ENCODE peak calls at places on chromosomes 6 and 20, in five cellular contexts. One of them, this sample, is unnamed.

GRCh38 chr6:33727932-33728331 is 16.4 kb upstream of the UQCC2 start:
- DNase-seq in osteocyte: no peak
- DNase-seq in natural killer cell: no peak
- DNase-seq in WERI-Rb-1: no peak
- DNase-seq in WTC11: no peak
- DNase-seq in this sample: no peak

GRCh38 chr6:130134594-130134993 is 88.2 kb downstream of the SAMD3 start:
- DNase-seq in WTC11: no peak
- DNase-seq in natural killer cell: no peak
- DNase-seq in WERI-Rb-1: no peak
- DNase-seq in osteocyte: no peak
- DNase-seq in this sample: no peak

GRCh38 chr20:58457083-58457680 is 58.0 kb downstream of the APCDD1L start:
- DNase-seq in natural killer cell: no peak
- DNase-seq in WTC11: no peak
- DNase-seq in osteocyte: no peak
- DNase-seq in WERI-Rb-1: no peak
- DNase-seq in this sample: no peak

GRCh38 chr6:84635081-84635745 is 129.2 kb downstream of the TBX18 start:
- DNase-seq in WERI-Rb-1: no peak
- DNase-seq in natural killer cell: no peak
- DNase-seq in WTC11: no peak
- DNase-seq in osteocyte: no peak
- DNase-seq in this sample: no peak

GRCh38 chr6:51552400-51552799 is 535.0 kb downstream of the PKHD1 start:
- DNase-seq in WERI-Rb-1: no peak
- DNase-seq in WTC11: no peak
- DNase-seq in osteocyte: no peak
- DNase-seq in natural killer cell: no peak
- DNase-seq in this sample: no peak

GRCh38 chr20:53940883-53941546 is 129.4 kb downstream of the BCAS1 start:
- DNase-seq in natural killer cell: no peak
- DNase-seq in osteocyte: no peak
- DNase-seq in WTC11: no peak
- DNase-seq in WERI-Rb-1: no peak
- DNase-seq in this sample: no peak

GRCh38 chr6:105087571-105088211 is 92.1 kb downstream of the POPDC3 start:
- DNase-seq in WTC11: no peak
- DNase-seq in natural killer cell: no peak
- DNase-seq in osteocyte: no peak
- DNase-seq in WERI-Rb-1: peak
- DNase-seq in this sample: no peak

GRCh38 chr6:110285306-110286060 is 72.7 kb downstream of the METTL24 start:
- DNase-seq in osteocyte: no peak
- DNase-seq in natural killer cell: no peak
- DNase-seq in WTC11: no peak
- DNase-seq in WERI-Rb-1: no peak
- DNase-seq in this sample: no peak

GRCh38 chr20:36175016-36175415 is 20.5 kb downstream of the EPB41L1 start:
- DNase-seq in WERI-Rb-1: no peak
- DNase-seq in natural killer cell: no peak
- DNase-seq in osteocyte: no peak
- DNase-seq in WTC11: no peak
- DNase-seq in this sample: no peak

GRCh38 chr6:42050897-42051653 is 751 bp downstream of the TAF8 start:
- DNase-seq in WTC11: no peak
- DNase-seq in osteocyte: no peak
- DNase-seq in WERI-Rb-1: no peak
- DNase-seq in natural killer cell: no peak
- DNase-seq in this sample: no peak

GRCh38 chr6:65633516-65633915 is 73.5 kb downstream of the EYS start:
- DNase-seq in WERI-Rb-1: no peak
- DNase-seq in osteocyte: no peak
- DNase-seq in natural killer cell: no peak
- DNase-seq in WTC11: no peak
- DNase-seq in this sample: no peak

GRCh38 chr20:50772418-50773185 is 22.3 kb upstream of the BCAS4 start:
- DNase-seq in WTC11: no peak
- DNase-seq in osteocyte: no peak
- DNase-seq in natural killer cell: no peak
- DNase-seq in WERI-Rb-1: no peak
- DNase-seq in this sample: no peak

GRCh38 chr20:35648836-35649235 is 15.9 kb downstream of the CPNE1 start:
- DNase-seq in WERI-Rb-1: no peak
- DNase-seq in natural killer cell: no peak
- DNase-seq in osteocyte: no peak
- DNase-seq in WTC11: no peak
- DNase-seq in this sample: no peak

GRCh38 chr6:48200874-48201273 is 89.9 kb upstream of the PTCHD4 start:
- DNase-seq in osteocyte: no peak
- DNase-seq in natural killer cell: no peak
- DNase-seq in WERI-Rb-1: no peak
- DNase-seq in WTC11: no peak
- DNase-seq in this sample: no peak

GRCh38 chr6:82080767-82081166 is 166.8 kb downstream of the IBTK start:
- DNase-seq in osteocyte: no peak
- DNase-seq in WERI-Rb-1: no peak
- DNase-seq in WTC11: no peak
- DNase-seq in natural killer cell: no peak
- DNase-seq in this sample: no peak

GRCh38 chr20:58690851-58691250 is 1.7 kb upstream of the NPEPL1 start:
- DNase-seq in WTC11: no peak
- DNase-seq in natural killer cell: no peak
- DNase-seq in osteocyte: peak
- DNase-seq in WERI-Rb-1: no peak
- DNase-seq in this sample: no peak

GRCh38 chr6:14742171-14742570 is 503.7 kb upstream of the JARID2 start:
- DNase-seq in osteocyte: no peak
- DNase-seq in WERI-Rb-1: no peak
- DNase-seq in WTC11: no peak
- DNase-seq in natural killer cell: no peak
- DNase-seq in this sample: no peak

GRCh38 chr20:22984611-22985010 is 50.5 kb upstream of the SSTR4 start:
- DNase-seq in WERI-Rb-1: no peak
- DNase-seq in natural killer cell: no peak
- DNase-seq in WTC11: no peak
- DNase-seq in osteocyte: no peak
- DNase-seq in this sample: no peak

GRCh38 chr6:93786474-93787330 is 367.3 kb upstream of the EPHA7 start:
- DNase-seq in osteocyte: no peak
- DNase-seq in natural killer cell: no peak
- DNase-seq in WERI-Rb-1: no peak
- DNase-seq in WTC11: peak
- DNase-seq in this sample: no peak

GRCh38 chr6:31806470-31807272 is at the start of gene LSM2:
- DNase-seq in WTC11: peak
- DNase-seq in natural killer cell: peak
- DNase-seq in osteocyte: peak
- DNase-seq in WERI-Rb-1: peak
- DNase-seq in this sample: peak
- TF ChIP-seq CTCF in WTC11: no peak
- TF ChIP-seq CTCF in natural killer cell: no peak
- TF ChIP-seq CTCF in osteocyte: no peak
- TF ChIP-seq CTCF in WERI-Rb-1: peak
- TF ChIP-seq CTCF in this sample: no peak

DNA sequence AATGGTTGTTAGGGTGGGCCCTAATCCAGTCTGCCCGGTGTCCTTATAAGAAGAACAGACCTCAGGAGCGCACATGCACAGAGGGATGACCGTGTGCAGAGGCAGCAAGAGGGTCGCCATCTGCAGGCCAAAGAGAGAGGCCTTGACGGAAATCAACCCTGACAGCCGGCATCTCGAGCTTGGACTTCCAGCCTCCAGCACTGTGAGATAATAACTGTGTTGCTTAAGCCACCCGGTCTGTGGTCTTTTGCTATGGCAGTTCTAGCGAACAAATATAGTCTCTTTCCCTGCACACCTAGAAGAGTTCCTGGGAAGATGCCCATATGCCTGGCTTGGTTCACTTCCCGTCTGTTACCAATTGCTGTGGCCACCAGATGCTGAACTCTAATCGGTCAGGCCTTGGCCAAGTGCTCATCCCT is 35.3 kb upstream of the PTGIS start:
- DNase-seq in natural killer cell: no peak
- DNase-seq in WERI-Rb-1: peak
- DNase-seq in WTC11: peak
- DNase-seq in osteocyte: no peak
- DNase-seq in this sample: no peak
- TF ChIP-seq CTCF in natural killer cell: no peak
- TF ChIP-seq CTCF in WERI-Rb-1: peak
- TF ChIP-seq CTCF in WTC11: no peak
- TF ChIP-seq CTCF in osteocyte: peak
- TF ChIP-seq CTCF in this sample: peak

GRCh38 chr6:21527731-21528130 is 65.8 kb upstream of the SOX4 start:
- DNase-seq in osteocyte: no peak
- DNase-seq in natural killer cell: no peak
- DNase-seq in WERI-Rb-1: no peak
- DNase-seq in WTC11: no peak
- DNase-seq in this sample: no peak
- TF ChIP-seq CTCF in osteocyte: no peak
- TF ChIP-seq CTCF in natural killer cell: no peak
- TF ChIP-seq CTCF in WERI-Rb-1: no peak
- TF ChIP-seq CTCF in WTC11: no peak
- TF ChIP-seq CTCF in this sample: no peak

DNA sequence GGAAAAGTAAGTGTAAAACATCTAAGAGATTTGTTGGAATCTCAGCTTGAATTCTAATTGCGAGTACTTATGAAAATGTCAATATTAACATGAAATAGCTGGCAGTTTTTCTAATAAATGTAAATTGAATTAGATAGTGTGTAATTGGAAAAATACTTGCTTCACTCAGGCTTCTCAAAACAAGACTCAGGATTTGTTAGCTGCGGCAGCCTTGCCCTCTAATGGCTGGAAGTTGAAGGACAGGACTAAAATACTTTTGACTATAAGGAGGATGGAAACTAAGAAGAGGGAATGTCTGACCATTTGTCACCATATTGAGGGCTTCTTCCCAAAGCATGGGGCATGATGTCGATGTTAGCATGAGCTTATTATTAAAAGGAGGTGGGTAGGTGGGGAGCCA is 227.0 kb downstream of the UST start:
- DNase-seq in WERI-Rb-1: peak
- DNase-seq in natural killer cell: no peak
- DNase-seq in WTC11: no peak
- DNase-seq in osteocyte: no peak
- DNase-seq in this sample: no peak
- TF ChIP-seq CTCF in WERI-Rb-1: peak
- TF ChIP-seq CTCF in natural killer cell: no peak
- TF ChIP-seq CTCF in WTC11: no peak
- TF ChIP-seq CTCF in osteocyte: peak
- TF ChIP-seq CTCF in this sample: peak